ENCODE peak calls at places on chromosomes 2 and 18, in five cellular contexts. H is anterior cingulate cortex; N is GM04503; X is GM12865; A is activated effector memory CD4-positive, alpha-beta T cell treated with Interleukin-2 at 50 U/mL for 16 hours. I is an unnamed sample.

GRCh38 chr2:16900405-16901025 is 234.9 kb upstream of the CYRIA start:
- DNase-seq in N (no peak), X (peak; percentile 61), H (no peak), A (no peak), I (no peak)

GRCh38 chr2:170235860-170236638 is 58.1 kb downstream of the MYO3B start:
- DNase-seq in N (no peak), H (no peak), X (peak; percentile 55), A (no peak), I (no peak)

GRCh38 chr2:1886405-1886992 is 142.2 kb upstream of the PXDN start:
- DNase-seq in X (peak; percentile 58), H (no peak), N (no peak), A (no peak), I (peak; percentile 10)

GRCh38 chr2:55425449-55425848 is 5.8 kb upstream of the CCDC88A start:
- DNase-seq in A (no peak), N (no peak), H (no peak), X (no peak), I (no peak)

GRCh38 chr2:230457793-230458192 is 41.8 kb downstream of the SP100 start:
- DNase-seq in A (no peak), H (no peak), N (no peak), X (no peak), I (no peak)

GRCh38 chr18:11482271-11482670 is 127.1 kb upstream of the SLC35G4 start:
- DNase-seq in A (no peak), H (no peak), N (no peak), X (no peak), I (no peak)

GRCh38 chr2:53652131-53652530 is 115.5 kb upstream of the CHAC2 start:
- DNase-seq in X (no peak), N (no peak), A (no peak), H (no peak), I (no peak)

GRCh38 chr18:75220786-75221355 is 10.3 kb downstream of the TSHZ1 start:
- DNase-seq in X (no peak), A (no peak), N (no peak), H (no peak), I (no peak)

GRCh38 chr2:42791606-42792005 is 777 bp downstream of the HAAO start:
- DNase-seq in H (no peak), X (no peak), A (no peak), N (no peak), I (no peak)

GRCh38 chr2:195322324-195322723 is 334.7 kb upstream of the SLC39A10 start:
- DNase-seq in H (no peak), X (no peak), N (no peak), A (no peak), I (no peak)

GRCh38 chr2:62287895-62288589 is 92.1 kb downstream of the B3GNT2 start:
- DNase-seq in X (peak; percentile 94), N (no peak), H (no peak), A (peak; percentile 47), I (no peak)